ENCODE peak calls at places on chromosomes 16 and 17, in seven cellular contexts. One of them, this sample, is unnamed.

GRCh38 chr16:57566436-57566835 is 24.0 kb downstream of the ADGRG5 start:
- DNase-seq in KBM-7: no peak
- DNase-seq in ACHN: no peak
- DNase-seq in cardiac fibroblast: no peak
- DNase-seq in MV-4-11: no peak
- DNase-seq in H7: no peak
- DNase-seq in ELR: peak; percentile 28
- DNase-seq in this sample: no peak

GRCh38 chr16:85014311-85014710 is 3.0 kb upstream of the ZDHHC7 start:
- DNase-seq in MV-4-11: no peak
- DNase-seq in ELR: no peak
- DNase-seq in H7: no peak
- DNase-seq in ACHN: no peak
- DNase-seq in cardiac fibroblast: no peak
- DNase-seq in KBM-7: no peak
- DNase-seq in this sample: no peak

GRCh38 chr17:73795730-73796129 is 151.5 kb upstream of the SDK2 start:
- DNase-seq in H7: no peak
- DNase-seq in KBM-7: no peak
- DNase-seq in MV-4-11: no peak
- DNase-seq in ELR: no peak
- DNase-seq in cardiac fibroblast: no peak
- DNase-seq in ACHN: no peak
- DNase-seq in this sample: no peak

GRCh38 chr16:67461600-67462278 is 19.2 kb downstream of the ATP6V0D1 start:
- DNase-seq in MV-4-11: no peak
- DNase-seq in H7: no peak
- DNase-seq in cardiac fibroblast: no peak
- DNase-seq in KBM-7: no peak
- DNase-seq in ACHN: no peak
- DNase-seq in ELR: no peak
- DNase-seq in this sample: no peak

GRCh38 chr16:87424260-87424659 is 32.1 kb downstream of the MAP1LC3B start:
- DNase-seq in cardiac fibroblast: no peak
- DNase-seq in KBM-7: no peak
- DNase-seq in H7: no peak
- DNase-seq in MV-4-11: no peak
- DNase-seq in ACHN: no peak
- DNase-seq in ELR: no peak
- DNase-seq in this sample: no peak

GRCh38 chr16:89489040-89489721 is 1.2 kb downstream of the ANKRD11 start:
- DNase-seq in cardiac fibroblast: peak; percentile 97
- DNase-seq in ELR: peak; percentile 94
- DNase-seq in MV-4-11: peak; percentile 97
- DNase-seq in H7: peak; percentile 94
- DNase-seq in ACHN: peak; percentile 94
- DNase-seq in KBM-7: peak; percentile 96
- DNase-seq in this sample: peak; percentile 88

GRCh38 chr16:88073201-88073721 is 122.0 kb downstream of the BANP start:
- DNase-seq in KBM-7: no peak
- DNase-seq in cardiac fibroblast: no peak
- DNase-seq in ELR: no peak
- DNase-seq in ACHN: no peak
- DNase-seq in H7: no peak
- DNase-seq in MV-4-11: no peak
- DNase-seq in this sample: no peak

GRCh38 chr16:71383054-71383773 is 24.7 kb downstream of the CALB2 start:
- DNase-seq in KBM-7: no peak
- DNase-seq in ELR: peak; percentile 35
- DNase-seq in H7: no peak
- DNase-seq in MV-4-11: peak; percentile 11
- DNase-seq in cardiac fibroblast: peak; percentile 22
- DNase-seq in ACHN: no peak
- DNase-seq in this sample: peak; percentile 27